ENCODE peak calls at places on chromosomes 13 and 19, in seven cellular contexts. S, Q, C, E, K, A and V are unnamed samples.

GRCh38 chr19:9406798-9407352 is 28.5 kb downstream of the ZNF266 start:
- DNase-seq in K (no peak), E (peak; percentile 27), A (peak; percentile 59), S (peak; percentile 28), Q (peak; percentile 19), C (peak; percentile 59), V (no peak)

GRCh38 chr19:45508931-45509691 is 1.8 kb downstream of the VASP start:
- DNase-seq in Q (no peak), A (peak; percentile 79), C (no peak), S (peak; percentile 84), K (peak; percentile 67), E (no peak), V (peak; percentile 46)

GRCh38 chr19:46265217-46265828 is 31.5 kb upstream of the HIF3A start:
- DNase-seq in S (peak; percentile 51), K (no peak), A (peak; percentile 86), E (peak; percentile 58), C (peak; percentile 33), Q (peak; percentile 79), V (peak; percentile 44)

GRCh38 chr19:47363758-47364529 is 14.8 kb downstream of the DHX34 start:
- DNase-seq in S (no peak), Q (no peak), E (no peak), A (no peak), K (no peak), C (peak; percentile 25), V (no peak)

GRCh38 chr19:7926021-7926726 is at the start of gene CTXN1:
- DNase-seq in S (peak; percentile 64), Q (no peak), K (no peak), C (no peak), A (peak; percentile 83), E (no peak), V (no peak)

GRCh38 chr13:32330438-32330837 is 15.1 kb downstream of the BRCA2 start:
- DNase-seq in S (no peak), Q (no peak), K (no peak), C (peak; percentile 90), A (no peak), E (no peak), V (no peak)

GRCh38 chr19:33812388-33813330 is 16.0 kb downstream of the KCTD15 start:
- DNase-seq in K (no peak), Q (no peak), E (no peak), S (peak; percentile 9), C (no peak), A (no peak), V (no peak)

GRCh38 chr13:94305463-94305862 is 174.0 kb downstream of the DCT start:
- DNase-seq in K (no peak), Q (no peak), E (no peak), C (peak; percentile 74), S (peak; percentile 39), A (peak; percentile 45), V (no peak)

GRCh38 chr19:23482829-23483228 is 87.6 kb upstream of the ZNF91 start:
- DNase-seq in K (no peak), Q (no peak), E (no peak), A (no peak), S (no peak), C (no peak), V (no peak)

GRCh38 chr13:111512707-111513106 is 192.3 kb downstream of the TEX29 start:
- DNase-seq in C (no peak), A (no peak), E (no peak), Q (no peak), S (no peak), K (no peak), V (no peak)

GRCh38 chr19:42455621-42456081 is 12.9 kb upstream of the CXCL17 start:
- DNase-seq in E (no peak), A (no peak), S (no peak), C (no peak), Q (no peak), K (no peak), V (no peak)

GRCh38 chr13:101341464-101341863 is 74.8 kb downstream of the NALCN start:
- DNase-seq in C (no peak), E (no peak), A (no peak), K (no peak), S (no peak), Q (no peak), V (no peak)

GRCh38 chr19:21128901-21129698 is 12.7 kb upstream of the ZNF431 start:
- DNase-seq in A (no peak), C (no peak), K (no peak), S (no peak), E (no peak), Q (no peak), V (no peak)

DNA sequence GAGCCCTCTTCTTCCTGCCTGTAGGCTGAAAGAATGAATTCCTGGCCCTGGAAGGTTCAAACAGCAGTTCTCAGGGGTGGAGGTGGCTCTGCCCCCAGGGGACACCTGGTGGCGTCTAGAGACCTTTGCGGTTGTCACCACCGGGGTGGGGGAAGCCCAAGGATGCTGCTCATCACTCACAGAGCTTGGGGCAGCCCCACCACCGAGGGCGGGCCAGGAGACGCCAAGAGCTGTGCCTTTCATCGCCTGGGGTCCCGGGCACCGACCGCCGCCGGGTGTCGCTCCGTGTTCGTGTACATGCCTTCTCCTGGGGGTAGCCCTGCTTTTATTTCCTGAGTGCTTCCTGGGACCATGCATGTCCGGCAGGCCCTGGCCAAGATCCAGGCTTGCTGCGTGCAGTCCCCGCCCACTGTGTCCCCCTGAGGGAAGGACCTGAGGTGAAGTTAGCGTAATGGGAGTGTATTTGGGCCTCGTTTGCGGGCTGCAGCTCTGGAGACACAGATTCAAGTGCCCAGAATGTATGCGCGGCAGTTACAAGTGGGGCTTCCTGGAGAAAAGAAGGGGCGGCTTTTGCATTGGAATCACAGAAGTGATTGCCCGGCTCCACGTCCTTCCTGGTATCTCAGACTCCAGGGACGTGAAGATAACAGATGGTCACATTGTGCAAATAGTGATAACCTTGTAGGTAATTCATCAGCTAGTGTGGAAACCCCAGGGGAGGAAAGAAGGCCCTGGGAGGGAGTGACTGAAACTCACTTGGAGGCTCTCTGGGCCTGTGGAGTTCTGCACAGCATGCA is 7.8 kb downstream of the DOT1L start:
- DNase-seq in C (no peak), Q (no peak), E (no peak), K (no peak), S (no peak), A (no peak), V (peak; percentile 65)
- H3K4me3 ChIP-seq in C (no peak overlapping the region), Q (no peak overlapping the region), E (no peak overlapping the region), K (no peak overlapping the region), S (no peak overlapping the region), A (no peak overlapping the region), V (peak overlapping the region; percentile 22)

GRCh38 chr13:35720690-35721554 is 244.4 kb upstream of the MAB21L1 start:
- DNase-seq in K (no peak), S (no peak), A (peak; percentile 62), C (no peak), Q (peak; percentile 60), E (peak; percentile 68), V (no peak)
- H3K4me3 ChIP-seq in K (peak overlapping the region; percentile 27), S (peak overlapping the region; percentile 24), A (no peak overlapping the region), C (peak overlapping the region; percentile 17), Q (no peak overlapping the region), E (peak overlapping the region; percentile 23), V (no peak overlapping the region)

GRCh38 chr19:13053761-13054604 is 48.7 kb downstream of the LYL1 start:
- DNase-seq in K (no peak), C (peak; percentile 60), A (peak; percentile 65), Q (no peak), E (peak; percentile 69), S (peak; percentile 78), V (no peak)

GRCh38 chr19:13052447-13053232 is 50.0 kb downstream of the LYL1 start:
- DNase-seq in A (no peak), C (no peak), E (no peak), S (no peak), Q (no peak), K (no peak), V (no peak)

GRCh38 chr19:13054605-13055212 is 47.9 kb downstream of the LYL1 start:
- DNase-seq in A (no peak), C (no peak), S (no peak), E (no peak), K (no peak), Q (no peak), V (no peak)

GRCh38 chr19:13051581-13052165 is 51.0 kb downstream of the LYL1 start:
- DNase-seq in A (peak; percentile 48), K (no peak), E (no peak), S (no peak), Q (no peak), C (no peak), V (no peak)

GRCh38 chr19:13053238-13053637 is 49.4 kb downstream of the LYL1 start:
- DNase-seq in C (no peak), A (no peak), Q (no peak), K (no peak), S (no peak), E (no peak), V (no peak)
- H3K4me3 ChIP-seq in C (no peak overlapping the region), A (no peak overlapping the region), Q (no peak overlapping the region), K (peak overlapping the region; percentile 15), S (no peak overlapping the region), E (no peak overlapping the region), V (no peak overlapping the region)

GRCh38 chr13:99958402-99959126 is 13.0 kb downstream of the ZIC5 start:
- DNase-seq in E (no peak), Q (no peak), K (no peak), C (no peak), S (no peak), A (no peak), V (no peak)
- H3K4me3 ChIP-seq in E (no peak overlapping the region), Q (peak overlapping the region; percentile 45), K (no peak overlapping the region), C (no peak overlapping the region), S (no peak overlapping the region), A (no peak overlapping the region), V (no peak overlapping the region)